ENCODE peak calls at places on chromosome 14, in nine cellular contexts. D is fibroblast of pulmonary artery, O is IMR-90, A is left ventricle myocardium inferior, H is brain microvascular endothelial cell, I is Peyer's patch, S is ovary, F is cardiac muscle cell, P is lower leg skin. Q is an unnamed sample.

GRCh38 chr14:31867570-31867969 is 209.5 kb upstream of the ARHGAP5 start:
- DNase-seq in P (no peak), H (no peak), F (no peak), D (no peak), S (no peak), O (no peak), I (no peak), A (no peak), Q (no peak)

GRCh38 chr14:59463773-59464650 is 1.2 kb downstream of the GPR135 start:
- DNase-seq in F (no peak), I (peak), H (no peak), D (no peak), O (no peak), P (no peak), A (peak), S (peak), Q (no peak)

GRCh38 chr14:23076785-23077408 is 18.0 kb downstream of the ACIN1 start:
- DNase-seq in A (no peak), D (peak), F (peak), H (no peak), I (no peak), P (no peak), O (peak), S (no peak), Q (no peak)

GRCh38 chr14:54784060-54784459 is 118.6 kb downstream of the GCH1 start:
- DNase-seq in S (no peak), P (peak), H (no peak), F (peak), O (no peak), D (no peak), A (peak), I (no peak), Q (no peak)

GRCh38 chr14:69713976-69714716 is 52.8 kb upstream of the SRSF5 start:
- DNase-seq in H (no peak), I (peak), A (no peak), S (no peak), O (no peak), P (no peak), F (no peak), D (no peak), Q (peak)

GRCh38 chr14:92747701-92748258 is 647 bp downstream of the LGMN start:
- DNase-seq in A (no peak), D (peak), F (peak), I (no peak), S (no peak), P (no peak), H (no peak), O (no peak), Q (no peak)

GRCh38 chr14:92492261-92492660 is 21.3 kb upstream of the RIN3 start:
- DNase-seq in O (no peak), F (no peak), H (no peak), D (no peak), I (no peak), P (peak), S (no peak), A (no peak), Q (no peak)

GRCh38 chr14:36524220-36524837 is 4.3 kb upstream of the NKX2-1 start:
- DNase-seq in O (no peak), F (no peak), P (no peak), D (no peak), H (no peak), S (no peak), A (no peak), I (no peak), Q (no peak)

GRCh38 chr14:104603623-104604401 is 760 bp downstream of the TMEM179 start:
- DNase-seq in A (no peak), F (no peak), S (peak), I (no peak), O (no peak), H (no peak), D (no peak), P (no peak), Q (no peak)

GRCh38 chr14:68014771-68015170 is 195.2 kb downstream of the RAD51B start:
- DNase-seq in I (no peak), P (no peak), D (no peak), O (no peak), S (no peak), H (no peak), F (no peak), A (no peak), Q (no peak)

GRCh38 chr14:96581902-96582640 is 79.9 kb downstream of the PAPOLA start:
- DNase-seq in I (no peak), A (no peak), S (no peak), O (no peak), P (peak), F (no peak), H (no peak), D (no peak), Q (no peak)

GRCh38 chr14:105061428-105062047 is 3.7 kb downstream of the GPR132 start:
- DNase-seq in F (no peak), P (peak), D (no peak), I (peak), H (no peak), S (no peak), A (peak), O (no peak), Q (no peak)

GRCh38 chr14:102079700-102079979 is 7.2 kb downstream of the HSP90AA1 start:
- DNase-seq in A (no peak), H (no peak), I (no peak), D (no peak), S (no peak), F (no peak), P (no peak), O (no peak), Q (no peak)

GRCh38 chr14:75689012-75689411 is 28.0 kb downstream of the TTLL5 start:
- DNase-seq in I (no peak), S (no peak), O (peak), A (peak), F (no peak), H (peak), D (peak), P (no peak), Q (no peak)

GRCh38 chr14:63200767-63201166 is 3.5 kb upstream of the RHOJ start:
- DNase-seq in I (no peak), P (no peak), S (no peak), F (no peak), A (no peak), D (no peak), H (peak), O (peak), Q (no peak)

GRCh38 chr14:27411021-27411420 is 813.2 kb upstream of the NOVA1 start:
- DNase-seq in P (no peak), F (no peak), I (no peak), D (no peak), A (no peak), H (no peak), O (no peak), S (no peak), Q (no peak)

GRCh38 chr14:68449565-68450295 is 343.1 kb downstream of the ZFP36L1 start:
- DNase-seq in D (no peak), S (no peak), I (no peak), F (no peak), A (no peak), H (no peak), P (no peak), O (no peak), Q (no peak)

GRCh38 chr14:78606111-78606510 is 435.9 kb downstream of the NRXN3 start:
- DNase-seq in F (no peak), S (no peak), O (peak), H (peak), A (no peak), P (no peak), D (peak), I (no peak), Q (no peak)

GRCh38 chr14:65357091-65357490 is 55.4 kb upstream of the FUT8 start:
- DNase-seq in S (no peak), A (peak), P (no peak), I (no peak), O (no peak), H (no peak), F (no peak), D (no peak), Q (no peak)

GRCh38 chr14:65361920-65362319 is 50.6 kb upstream of the FUT8 start:
- DNase-seq in I (no peak), O (peak), P (no peak), D (peak), H (peak), A (peak), F (peak), S (peak), Q (no peak)

GRCh38 chr14:65360144-65360784 is 52.3 kb upstream of the FUT8 start:
- DNase-seq in D (no peak), P (no peak), F (no peak), O (no peak), H (no peak), S (no peak), I (no peak), A (no peak), Q (no peak)

GRCh38 chr14:65356327-65356836 is 56.1 kb upstream of the FUT8 start:
- DNase-seq in O (peak), P (no peak), H (peak), A (no peak), F (no peak), S (no peak), D (peak), I (peak), Q (no peak)

GRCh38 chr14:65359503-65359902 is 53.0 kb upstream of the FUT8 start:
- DNase-seq in D (peak), O (peak), P (no peak), A (no peak), S (no peak), F (no peak), I (no peak), H (no peak), Q (no peak)
- TF ChIP-seq CTCF in D (peak), O (no peak), P (no peak), A (no peak), S (no peak), F (peak), I (peak), H (peak), Q (no peak)

GRCh38 chr14:22008098-22008412 is 334.4 kb upstream of the OR4E1 start:
- DNase-seq in O (no peak), A (no peak), F (no peak), D (no peak), I (no peak), H (no peak), S (no peak), P (no peak), Q (no peak)
- H3K4me3 ChIP-seq in O (no peak), A (no peak), F (no peak), D (no peak), I (no peak), H (no peak), S (no peak), P (no peak), Q (no peak)

DNA sequence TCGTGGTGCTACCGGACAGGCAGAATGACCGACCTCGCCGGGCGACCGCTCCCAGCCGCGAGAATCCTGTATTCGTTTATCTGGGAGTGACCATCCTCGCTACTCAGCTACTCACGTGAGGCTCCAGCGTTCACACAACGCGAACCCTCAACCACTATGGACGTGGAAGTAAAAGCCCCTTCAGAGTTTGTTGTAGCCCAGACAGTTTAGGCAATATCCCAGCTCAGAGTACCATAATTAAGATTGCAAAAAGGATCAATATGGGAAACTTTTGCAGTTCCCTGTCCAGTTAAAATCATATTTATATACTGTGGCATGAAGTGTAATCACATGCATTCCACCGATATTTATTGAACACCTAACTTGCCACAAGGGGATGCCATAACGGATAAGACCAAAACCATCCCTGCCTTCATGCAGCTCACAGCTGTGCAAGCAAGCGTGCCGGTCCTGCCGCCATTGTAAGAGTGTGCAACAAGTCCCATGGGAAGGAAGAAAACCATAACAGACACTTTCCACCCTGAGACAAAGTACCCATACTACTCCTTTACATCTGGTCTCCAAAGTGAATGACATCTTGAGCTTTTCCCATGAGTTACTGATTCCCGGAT is 938 bp upstream of the MAX start:
- DNase-seq in D (peak), I (no peak), S (no peak), P (no peak), F (no peak), O (peak), A (no peak), H (peak), Q (no peak)
- TF ChIP-seq CTCF in D (peak), I (no peak), S (no peak), P (no peak), F (no peak), O (peak), A (no peak), H (peak), Q (peak)

GRCh38 chr14:85531141-85531593 is 1.2 kb downstream of the FLRT2 start:
- DNase-seq in D (peak), O (peak), P (peak), F (peak), H (peak), S (peak), I (peak), A (peak), Q (no peak)
- H3K4me3 ChIP-seq in D (peak), O (peak), P (peak), F (peak), H (peak), S (peak), I (peak), A (peak), Q (no peak)